ENCODE peak calls at places on chromosomes 13 and 19, in ten cellular contexts. One of them, this sample, is unnamed.

GRCh38 chr19:42313096-42313839 is at the start of gene TMEM145:
- DNase-seq in SK-MEL-5: peak
- DNase-seq in CD8-positive, alpha-beta memory T cell: peak
- DNase-seq in mucosa of gallbladder: no peak
- DNase-seq in ascending aorta: no peak
- DNase-seq in caudate nucleus: no peak
- DNase-seq in ELR: peak
- DNase-seq in stimulated activated CD4-positive, alpha-beta T cell treated with anti-CD3 and anti-CD28 coated beads, Interleukin-4, amount 100 ng/mL, for 1 hour: peak
- DNase-seq in neural progenitor cell: peak
- DNase-seq in HL-60: peak
- DNase-seq in this sample: peak

GRCh38 chr13:31477961-31478360 is 261.4 kb upstream of the RXFP2 start:
- DNase-seq in SK-MEL-5: no peak
- DNase-seq in CD8-positive, alpha-beta memory T cell: no peak
- DNase-seq in mucosa of gallbladder: no peak
- DNase-seq in ascending aorta: no peak
- DNase-seq in caudate nucleus: no peak
- DNase-seq in ELR: no peak
- DNase-seq in stimulated activated CD4-positive, alpha-beta T cell treated with anti-CD3 and anti-CD28 coated beads, Interleukin-4, amount 100 ng/mL, for 1 hour: no peak
- DNase-seq in neural progenitor cell: no peak
- DNase-seq in HL-60: no peak
- DNase-seq in this sample: no peak

GRCh38 chr13:74136089-74136658 is 2.0 kb upstream of the KLF12 start:
- DNase-seq in SK-MEL-5: peak
- DNase-seq in CD8-positive, alpha-beta memory T cell: peak
- DNase-seq in mucosa of gallbladder: no peak
- DNase-seq in ascending aorta: peak
- DNase-seq in caudate nucleus: no peak
- DNase-seq in ELR: peak
- DNase-seq in stimulated activated CD4-positive, alpha-beta T cell treated with anti-CD3 and anti-CD28 coated beads, Interleukin-4, amount 100 ng/mL, for 1 hour: peak
- DNase-seq in neural progenitor cell: no peak
- DNase-seq in HL-60: no peak
- DNase-seq in this sample: peak

GRCh38 chr19:32202244-32202643 is 143.2 kb upstream of the ZNF507 start:
- DNase-seq in SK-MEL-5: no peak
- DNase-seq in CD8-positive, alpha-beta memory T cell: no peak
- DNase-seq in mucosa of gallbladder: no peak
- DNase-seq in ascending aorta: no peak
- DNase-seq in caudate nucleus: no peak
- DNase-seq in ELR: no peak
- DNase-seq in stimulated activated CD4-positive, alpha-beta T cell treated with anti-CD3 and anti-CD28 coated beads, Interleukin-4, amount 100 ng/mL, for 1 hour: no peak
- DNase-seq in neural progenitor cell: no peak
- DNase-seq in HL-60: no peak
- DNase-seq in this sample: no peak

GRCh38 chr13:59266478-59267063 is 897.2 kb downstream of the DIAPH3 start:
- DNase-seq in SK-MEL-5: no peak
- DNase-seq in CD8-positive, alpha-beta memory T cell: no peak
- DNase-seq in mucosa of gallbladder: no peak
- DNase-seq in ascending aorta: no peak
- DNase-seq in caudate nucleus: no peak
- DNase-seq in ELR: no peak
- DNase-seq in stimulated activated CD4-positive, alpha-beta T cell treated with anti-CD3 and anti-CD28 coated beads, Interleukin-4, amount 100 ng/mL, for 1 hour: no peak
- DNase-seq in neural progenitor cell: no peak
- DNase-seq in HL-60: no peak
- DNase-seq in this sample: no peak

GRCh38 chr19:4374451-4375163 is 25.7 kb downstream of the SH3GL1 start:
- DNase-seq in SK-MEL-5: no peak
- DNase-seq in CD8-positive, alpha-beta memory T cell: no peak
- DNase-seq in mucosa of gallbladder: peak
- DNase-seq in ascending aorta: peak
- DNase-seq in caudate nucleus: no peak
- DNase-seq in ELR: peak
- DNase-seq in stimulated activated CD4-positive, alpha-beta T cell treated with anti-CD3 and anti-CD28 coated beads, Interleukin-4, amount 100 ng/mL, for 1 hour: no peak
- DNase-seq in neural progenitor cell: no peak
- DNase-seq in HL-60: peak
- DNase-seq in this sample: no peak

GRCh38 chr13:21949818-21950429 is 279.1 kb downstream of the FGF9 start:
- DNase-seq in SK-MEL-5: no peak
- DNase-seq in CD8-positive, alpha-beta memory T cell: no peak
- DNase-seq in mucosa of gallbladder: no peak
- DNase-seq in ascending aorta: no peak
- DNase-seq in caudate nucleus: no peak
- DNase-seq in ELR: no peak
- DNase-seq in stimulated activated CD4-positive, alpha-beta T cell treated with anti-CD3 and anti-CD28 coated beads, Interleukin-4, amount 100 ng/mL, for 1 hour: no peak
- DNase-seq in neural progenitor cell: no peak
- DNase-seq in HL-60: no peak
- DNase-seq in this sample: no peak

GRCh38 chr19:2462635-2463421 is 6.1 kb upstream of the LMNB2 start:
- DNase-seq in SK-MEL-5: peak
- DNase-seq in CD8-positive, alpha-beta memory T cell: no peak
- DNase-seq in mucosa of gallbladder: peak
- DNase-seq in ascending aorta: peak
- DNase-seq in caudate nucleus: peak
- DNase-seq in ELR: peak
- DNase-seq in stimulated activated CD4-positive, alpha-beta T cell treated with anti-CD3 and anti-CD28 coated beads, Interleukin-4, amount 100 ng/mL, for 1 hour: no peak
- DNase-seq in neural progenitor cell: peak
- DNase-seq in HL-60: no peak
- DNase-seq in this sample: no peak

GRCh38 chr13:23433171-23434153 is at the start of gene SACS:
- DNase-seq in SK-MEL-5: peak
- DNase-seq in CD8-positive, alpha-beta memory T cell: no peak
- DNase-seq in mucosa of gallbladder: no peak
- DNase-seq in ascending aorta: no peak
- DNase-seq in caudate nucleus: peak
- DNase-seq in ELR: peak
- DNase-seq in stimulated activated CD4-positive, alpha-beta T cell treated with anti-CD3 and anti-CD28 coated beads, Interleukin-4, amount 100 ng/mL, for 1 hour: no peak
- DNase-seq in neural progenitor cell: peak
- DNase-seq in HL-60: no peak
- DNase-seq in this sample: no peak

GRCh38 chr13:104385409-104385808 is 1319.2 kb upstream of the SLC10A2 start:
- DNase-seq in SK-MEL-5: no peak
- DNase-seq in CD8-positive, alpha-beta memory T cell: no peak
- DNase-seq in mucosa of gallbladder: no peak
- DNase-seq in ascending aorta: no peak
- DNase-seq in caudate nucleus: no peak
- DNase-seq in ELR: peak
- DNase-seq in stimulated activated CD4-positive, alpha-beta T cell treated with anti-CD3 and anti-CD28 coated beads, Interleukin-4, amount 100 ng/mL, for 1 hour: no peak
- DNase-seq in neural progenitor cell: no peak
- DNase-seq in HL-60: no peak
- DNase-seq in this sample: no peak

GRCh38 chr13:113532156-113532806 is 41.8 kb upstream of the DCUN1D2 start:
- DNase-seq in SK-MEL-5: no peak
- DNase-seq in CD8-positive, alpha-beta memory T cell: no peak
- DNase-seq in mucosa of gallbladder: no peak
- DNase-seq in ascending aorta: peak
- DNase-seq in caudate nucleus: no peak
- DNase-seq in ELR: peak
- DNase-seq in stimulated activated CD4-positive, alpha-beta T cell treated with anti-CD3 and anti-CD28 coated beads, Interleukin-4, amount 100 ng/mL, for 1 hour: no peak
- DNase-seq in neural progenitor cell: no peak
- DNase-seq in HL-60: no peak
- DNase-seq in this sample: no peak

GRCh38 chr19:383922-384800 is 24.8 kb downstream of the C2CD4C start:
- DNase-seq in SK-MEL-5: no peak
- DNase-seq in CD8-positive, alpha-beta memory T cell: no peak
- DNase-seq in mucosa of gallbladder: no peak
- DNase-seq in ascending aorta: peak
- DNase-seq in caudate nucleus: peak
- DNase-seq in ELR: no peak
- DNase-seq in stimulated activated CD4-positive, alpha-beta T cell treated with anti-CD3 and anti-CD28 coated beads, Interleukin-4, amount 100 ng/mL, for 1 hour: no peak
- DNase-seq in neural progenitor cell: peak
- DNase-seq in HL-60: no peak
- DNase-seq in this sample: peak

GRCh38 chr19:3690551-3691371 is 9.5 kb downstream of the PIP5K1C start:
- DNase-seq in SK-MEL-5: no peak
- DNase-seq in CD8-positive, alpha-beta memory T cell: no peak
- DNase-seq in mucosa of gallbladder: no peak
- DNase-seq in ascending aorta: no peak
- DNase-seq in caudate nucleus: no peak
- DNase-seq in ELR: no peak
- DNase-seq in stimulated activated CD4-positive, alpha-beta T cell treated with anti-CD3 and anti-CD28 coated beads, Interleukin-4, amount 100 ng/mL, for 1 hour: no peak
- DNase-seq in neural progenitor cell: no peak
- DNase-seq in HL-60: no peak
- DNase-seq in this sample: peak

GRCh38 chr13:44171151-44171550 is 202.5 kb upstream of the SERP2 start:
- DNase-seq in SK-MEL-5: no peak
- DNase-seq in CD8-positive, alpha-beta memory T cell: no peak
- DNase-seq in mucosa of gallbladder: no peak
- DNase-seq in ascending aorta: no peak
- DNase-seq in caudate nucleus: no peak
- DNase-seq in ELR: no peak
- DNase-seq in stimulated activated CD4-positive, alpha-beta T cell treated with anti-CD3 and anti-CD28 coated beads, Interleukin-4, amount 100 ng/mL, for 1 hour: no peak
- DNase-seq in neural progenitor cell: no peak
- DNase-seq in HL-60: no peak
- DNase-seq in this sample: no peak

GRCh38 chr19:21571316-21571715 is 65.9 kb downstream of the ZNF429 start:
- DNase-seq in SK-MEL-5: no peak
- DNase-seq in CD8-positive, alpha-beta memory T cell: no peak
- DNase-seq in mucosa of gallbladder: no peak
- DNase-seq in ascending aorta: no peak
- DNase-seq in caudate nucleus: no peak
- DNase-seq in ELR: no peak
- DNase-seq in stimulated activated CD4-positive, alpha-beta T cell treated with anti-CD3 and anti-CD28 coated beads, Interleukin-4, amount 100 ng/mL, for 1 hour: no peak
- DNase-seq in neural progenitor cell: no peak
- DNase-seq in HL-60: no peak
- DNase-seq in this sample: no peak

GRCh38 chr13:27789495-27790303 is 2.6 kb upstream of the GSX1 start:
- DNase-seq in SK-MEL-5: no peak
- DNase-seq in CD8-positive, alpha-beta memory T cell: peak
- DNase-seq in mucosa of gallbladder: no peak
- DNase-seq in ascending aorta: no peak
- DNase-seq in caudate nucleus: no peak
- DNase-seq in ELR: no peak
- DNase-seq in stimulated activated CD4-positive, alpha-beta T cell treated with anti-CD3 and anti-CD28 coated beads, Interleukin-4, amount 100 ng/mL, for 1 hour: no peak
- DNase-seq in neural progenitor cell: peak
- DNase-seq in HL-60: no peak
- DNase-seq in this sample: peak

GRCh38 chr13:30362869-30363268 is 55.5 kb upstream of the KATNAL1 start:
- DNase-seq in SK-MEL-5: no peak
- DNase-seq in CD8-positive, alpha-beta memory T cell: no peak
- DNase-seq in mucosa of gallbladder: no peak
- DNase-seq in ascending aorta: no peak
- DNase-seq in caudate nucleus: no peak
- DNase-seq in ELR: no peak
- DNase-seq in stimulated activated CD4-positive, alpha-beta T cell treated with anti-CD3 and anti-CD28 coated beads, Interleukin-4, amount 100 ng/mL, for 1 hour: no peak
- DNase-seq in neural progenitor cell: no peak
- DNase-seq in HL-60: no peak
- DNase-seq in this sample: no peak

GRCh38 chr13:113947321-113948033 is 26.4 kb downstream of the C13orf46 start:
- DNase-seq in SK-MEL-5: peak
- DNase-seq in CD8-positive, alpha-beta memory T cell: no peak
- DNase-seq in mucosa of gallbladder: peak
- DNase-seq in ascending aorta: peak
- DNase-seq in caudate nucleus: peak
- DNase-seq in ELR: peak
- DNase-seq in stimulated activated CD4-positive, alpha-beta T cell treated with anti-CD3 and anti-CD28 coated beads, Interleukin-4, amount 100 ng/mL, for 1 hour: no peak
- DNase-seq in neural progenitor cell: peak
- DNase-seq in HL-60: no peak
- DNase-seq in this sample: peak

GRCh38 chr19:13850910-13851753 is 25.8 kb upstream of the NANOS3 start:
- DNase-seq in SK-MEL-5: peak
- DNase-seq in CD8-positive, alpha-beta memory T cell: no peak
- DNase-seq in mucosa of gallbladder: peak
- DNase-seq in ascending aorta: peak
- DNase-seq in caudate nucleus: peak
- DNase-seq in ELR: peak
- DNase-seq in stimulated activated CD4-positive, alpha-beta T cell treated with anti-CD3 and anti-CD28 coated beads, Interleukin-4, amount 100 ng/mL, for 1 hour: peak
- DNase-seq in neural progenitor cell: no peak
- DNase-seq in HL-60: no peak
- DNase-seq in this sample: peak

GRCh38 chr19:41570179-41570578 is 5.8 kb upstream of the CEACAM21 start:
- DNase-seq in SK-MEL-5: no peak
- DNase-seq in CD8-positive, alpha-beta memory T cell: no peak
- DNase-seq in mucosa of gallbladder: no peak
- DNase-seq in ascending aorta: no peak
- DNase-seq in caudate nucleus: no peak
- DNase-seq in ELR: no peak
- DNase-seq in stimulated activated CD4-positive, alpha-beta T cell treated with anti-CD3 and anti-CD28 coated beads, Interleukin-4, amount 100 ng/mL, for 1 hour: no peak
- DNase-seq in neural progenitor cell: no peak
- DNase-seq in HL-60: no peak
- DNase-seq in this sample: no peak

GRCh38 chr13:112062619-112063308 is 4.2 kb upstream of the SOX1 start:
- DNase-seq in SK-MEL-5: no peak
- DNase-seq in CD8-positive, alpha-beta memory T cell: no peak
- DNase-seq in mucosa of gallbladder: no peak
- DNase-seq in ascending aorta: no peak
- DNase-seq in caudate nucleus: no peak
- DNase-seq in ELR: no peak
- DNase-seq in stimulated activated CD4-positive, alpha-beta T cell treated with anti-CD3 and anti-CD28 coated beads, Interleukin-4, amount 100 ng/mL, for 1 hour: no peak
- DNase-seq in neural progenitor cell: peak
- DNase-seq in HL-60: no peak
- DNase-seq in this sample: no peak

GRCh38 chr13:34939771-34940170 is 2.3 kb upstream of the NBEA start:
- DNase-seq in SK-MEL-5: no peak
- DNase-seq in CD8-positive, alpha-beta memory T cell: no peak
- DNase-seq in mucosa of gallbladder: no peak
- DNase-seq in ascending aorta: no peak
- DNase-seq in caudate nucleus: no peak
- DNase-seq in ELR: peak
- DNase-seq in stimulated activated CD4-positive, alpha-beta T cell treated with anti-CD3 and anti-CD28 coated beads, Interleukin-4, amount 100 ng/mL, for 1 hour: no peak
- DNase-seq in neural progenitor cell: no peak
- DNase-seq in HL-60: no peak
- DNase-seq in this sample: no peak

GRCh38 chr13:46124531-46124966 is 19.7 kb upstream of the CPB2 start:
- DNase-seq in SK-MEL-5: no peak
- DNase-seq in CD8-positive, alpha-beta memory T cell: peak
- DNase-seq in mucosa of gallbladder: no peak
- DNase-seq in ascending aorta: no peak
- DNase-seq in caudate nucleus: no peak
- DNase-seq in ELR: no peak
- DNase-seq in stimulated activated CD4-positive, alpha-beta T cell treated with anti-CD3 and anti-CD28 coated beads, Interleukin-4, amount 100 ng/mL, for 1 hour: peak
- DNase-seq in neural progenitor cell: no peak
- DNase-seq in HL-60: no peak
- DNase-seq in this sample: peak

GRCh38 chr13:37413161-37413560 is 185.4 kb downstream of the POSTN start:
- DNase-seq in SK-MEL-5: no peak
- DNase-seq in CD8-positive, alpha-beta memory T cell: no peak
- DNase-seq in mucosa of gallbladder: no peak
- DNase-seq in ascending aorta: no peak
- DNase-seq in caudate nucleus: no peak
- DNase-seq in ELR: no peak
- DNase-seq in stimulated activated CD4-positive, alpha-beta T cell treated with anti-CD3 and anti-CD28 coated beads, Interleukin-4, amount 100 ng/mL, for 1 hour: no peak
- DNase-seq in neural progenitor cell: no peak
- DNase-seq in HL-60: no peak
- DNase-seq in this sample: no peak

GRCh38 chr19:2055871-2056809 is 5.1 kb upstream of the MKNK2 start:
- DNase-seq in SK-MEL-5: peak
- DNase-seq in CD8-positive, alpha-beta memory T cell: no peak
- DNase-seq in mucosa of gallbladder: peak
- DNase-seq in ascending aorta: no peak
- DNase-seq in caudate nucleus: no peak
- DNase-seq in ELR: peak
- DNase-seq in stimulated activated CD4-positive, alpha-beta T cell treated with anti-CD3 and anti-CD28 coated beads, Interleukin-4, amount 100 ng/mL, for 1 hour: no peak
- DNase-seq in neural progenitor cell: no peak
- DNase-seq in HL-60: no peak
- DNase-seq in this sample: peak

GRCh38 chr13:36965767-36966166 is 33.4 kb downstream of the ALG5 start:
- DNase-seq in SK-MEL-5: no peak
- DNase-seq in CD8-positive, alpha-beta memory T cell: no peak
- DNase-seq in mucosa of gallbladder: no peak
- DNase-seq in ascending aorta: no peak
- DNase-seq in caudate nucleus: no peak
- DNase-seq in ELR: peak
- DNase-seq in stimulated activated CD4-positive, alpha-beta T cell treated with anti-CD3 and anti-CD28 coated beads, Interleukin-4, amount 100 ng/mL, for 1 hour: no peak
- DNase-seq in neural progenitor cell: no peak
- DNase-seq in HL-60: no peak
- DNase-seq in this sample: peak

GRCh38 chr19:2469102-2469914 is 6.6 kb upstream of the GADD45B start:
- DNase-seq in SK-MEL-5: no peak
- DNase-seq in CD8-positive, alpha-beta memory T cell: peak
- DNase-seq in mucosa of gallbladder: no peak
- DNase-seq in ascending aorta: no peak
- DNase-seq in caudate nucleus: no peak
- DNase-seq in ELR: peak
- DNase-seq in stimulated activated CD4-positive, alpha-beta T cell treated with anti-CD3 and anti-CD28 coated beads, Interleukin-4, amount 100 ng/mL, for 1 hour: peak
- DNase-seq in neural progenitor cell: no peak
- DNase-seq in HL-60: peak
- DNase-seq in this sample: peak

GRCh38 chr19:52066258-52066866 is 17.7 kb upstream of the ZNF432 start:
- DNase-seq in SK-MEL-5: no peak
- DNase-seq in CD8-positive, alpha-beta memory T cell: no peak
- DNase-seq in mucosa of gallbladder: no peak
- DNase-seq in ascending aorta: no peak
- DNase-seq in caudate nucleus: no peak
- DNase-seq in ELR: no peak
- DNase-seq in stimulated activated CD4-positive, alpha-beta T cell treated with anti-CD3 and anti-CD28 coated beads, Interleukin-4, amount 100 ng/mL, for 1 hour: no peak
- DNase-seq in neural progenitor cell: no peak
- DNase-seq in HL-60: no peak
- DNase-seq in this sample: no peak